ENCODE peak calls at places on chromosomes 2 and 18, in four cellular contexts. U, N, Y and J are unnamed samples. For H3K4me1, the result is how much of the 10 kb centered on the place peaks cover.

GRCh38 chr18:13416208-13416607 is 197.6 kb downstream of the LDLRAD4 start:
- DNase-seq in U (no peak), Y (no peak), N (no peak), J (no peak)

GRCh38 chr2:102050854-102051391 is 59.2 kb downstream of the IL1R2 start:
- DNase-seq in Y (no peak), N (no peak), U (no peak), J (no peak)

GRCh38 chr2:37894601-37895000 is 30.5 kb upstream of the RMDN2 start:
- DNase-seq in U (no peak), Y (no peak), N (no peak), J (no peak)

GRCh38 chr2:28716265-28716865 is 35.3 kb upstream of the PPP1CB start:
- DNase-seq in N (no peak), U (peak), Y (peak), J (peak)

GRCh38 chr2:58466803-58467202 is 225.7 kb upstream of the FANCL start:
- DNase-seq in N (no peak), Y (no peak), U (no peak), J (no peak)

GRCh38 chr2:84493494-84493893 is 22.8 kb upstream of the DNAH6 start:
- DNase-seq in Y (no peak), N (no peak), U (no peak), J (no peak)

GRCh38 chr2:128396500-128396891 is 77.8 kb upstream of the HS6ST1 start:
- DNase-seq in N (no peak), Y (no peak), U (no peak), J (no peak)

GRCh38 chr2:71618327-71619113 is 165.2 kb downstream of the DYSF start:
- DNase-seq in N (peak), U (no peak), Y (no peak), J (no peak)

GRCh38 chr2:124325667-124326425 is 300.8 kb downstream of the CNTNAP5 start:
- DNase-seq in U (no peak), Y (no peak), N (no peak), J (no peak)

GRCh38 chr18:28067346-28067745 is 109.6 kb downstream of the CDH2 start:
- DNase-seq in Y (no peak), U (no peak), N (no peak), J (no peak)

GRCh38 chr2:23436346-23437099 is 51.5 kb downstream of the KLHL29 start:
- DNase-seq in N (peak), Y (no peak), U (no peak), J (no peak)

DNA sequence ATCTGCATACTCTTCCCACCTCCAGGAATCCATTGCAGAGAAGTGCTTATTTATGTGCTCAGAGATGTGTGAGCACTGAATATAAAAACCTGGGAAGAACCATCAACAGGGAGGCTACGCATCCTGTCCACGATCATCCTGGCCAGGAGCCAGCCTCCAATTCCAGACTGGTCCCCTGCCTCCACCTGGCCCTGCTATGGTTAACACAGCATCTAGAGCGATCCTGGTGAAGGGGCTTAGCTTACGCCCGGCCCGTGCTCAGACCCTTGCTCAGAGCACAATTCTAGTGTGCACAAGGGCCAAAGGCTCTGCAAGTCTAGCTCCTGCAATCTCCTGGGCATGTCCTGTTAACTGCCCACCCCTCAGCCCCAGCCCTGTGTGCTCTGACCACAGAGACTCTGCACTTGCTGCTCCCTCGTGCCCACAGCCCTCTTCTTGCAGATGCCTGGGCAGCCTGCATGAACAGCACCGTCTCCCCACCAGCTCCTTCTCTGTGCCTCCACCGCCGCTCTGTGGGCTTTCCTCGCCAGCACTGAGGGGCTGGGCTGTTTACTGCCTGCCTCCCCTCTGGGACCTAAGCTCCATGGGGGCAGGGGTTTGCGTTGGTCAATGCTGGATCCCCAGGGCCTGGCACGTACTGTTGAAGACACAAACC is 6.5 kb downstream of the PER2 start:
- DNase-seq in U (no peak), Y (no peak), N (no peak), J (no peak)
- H3K4me1 ChIP-seq in U (under half), Y (under half), N (under half), J (under half)

GRCh38 chr2:10056439-10056838 is 13.1 kb downstream of the KLF11 start:
- DNase-seq in U (no peak), Y (no peak), N (no peak), J (no peak)

GRCh38 chr2:10059016-10059351 is 15.6 kb downstream of the KLF11 start:
- DNase-seq in U (no peak), Y (no peak), N (no peak), J (no peak)

GRCh38 chr2:10059552-10060335 is 16.4 kb downstream of the KLF11 start:
- DNase-seq in Y (no peak), U (no peak), N (no peak), J (no peak)

GRCh38 chr2:10058251-10059015 is 15.1 kb downstream of the KLF11 start:
- DNase-seq in Y (no peak), N (no peak), U (no peak), J (no peak)

DNA sequence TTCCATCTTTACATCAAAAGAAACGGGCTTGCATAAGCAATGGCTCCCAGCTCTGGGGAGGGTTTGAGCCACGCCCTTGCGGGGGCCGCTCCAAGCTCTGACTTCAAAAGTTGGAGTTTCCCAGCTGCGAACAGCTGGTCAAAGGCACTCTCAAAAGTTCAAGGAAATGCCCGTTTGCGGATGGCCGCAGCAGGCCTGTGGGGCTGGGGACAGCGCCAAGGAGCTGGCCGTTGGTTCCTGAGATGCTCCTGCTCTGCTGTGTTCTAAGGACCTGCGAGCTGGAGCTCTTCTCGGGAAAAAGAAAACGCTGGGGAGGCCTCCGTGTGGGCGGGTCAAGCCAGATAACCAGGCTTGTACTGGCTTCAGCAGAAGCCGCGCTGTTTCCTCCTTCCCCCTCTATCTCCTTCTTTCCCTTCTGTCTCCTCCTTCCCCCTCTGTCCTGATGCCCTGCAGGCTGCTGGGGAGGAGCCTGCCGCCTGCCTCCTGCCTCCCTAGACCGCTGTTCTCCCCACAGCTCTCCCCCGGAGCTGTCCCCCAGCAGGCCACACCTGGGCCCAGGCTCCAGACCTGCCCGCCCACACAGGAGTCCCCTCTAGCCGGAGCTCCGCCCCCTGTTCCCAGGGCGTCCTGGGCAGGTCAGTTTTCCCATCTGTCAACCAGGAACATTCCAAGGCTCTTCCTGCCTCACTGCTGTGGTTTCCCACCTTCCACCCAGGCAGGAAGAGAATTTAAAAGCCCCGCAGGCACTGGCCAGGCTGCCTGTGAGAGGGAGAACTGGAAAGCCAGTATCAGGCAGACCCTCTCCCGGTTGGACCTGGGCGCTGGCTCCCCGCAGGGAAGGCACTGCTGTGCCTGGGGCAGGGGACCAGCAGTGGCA is 14.1 kb downstream of the KLF11 start:
- DNase-seq in U (no peak), N (peak), Y (no peak), J (no peak)
- H3K4me3 ChIP-seq in U (no peak), N (peak), Y (peak), J (peak)

DNA sequence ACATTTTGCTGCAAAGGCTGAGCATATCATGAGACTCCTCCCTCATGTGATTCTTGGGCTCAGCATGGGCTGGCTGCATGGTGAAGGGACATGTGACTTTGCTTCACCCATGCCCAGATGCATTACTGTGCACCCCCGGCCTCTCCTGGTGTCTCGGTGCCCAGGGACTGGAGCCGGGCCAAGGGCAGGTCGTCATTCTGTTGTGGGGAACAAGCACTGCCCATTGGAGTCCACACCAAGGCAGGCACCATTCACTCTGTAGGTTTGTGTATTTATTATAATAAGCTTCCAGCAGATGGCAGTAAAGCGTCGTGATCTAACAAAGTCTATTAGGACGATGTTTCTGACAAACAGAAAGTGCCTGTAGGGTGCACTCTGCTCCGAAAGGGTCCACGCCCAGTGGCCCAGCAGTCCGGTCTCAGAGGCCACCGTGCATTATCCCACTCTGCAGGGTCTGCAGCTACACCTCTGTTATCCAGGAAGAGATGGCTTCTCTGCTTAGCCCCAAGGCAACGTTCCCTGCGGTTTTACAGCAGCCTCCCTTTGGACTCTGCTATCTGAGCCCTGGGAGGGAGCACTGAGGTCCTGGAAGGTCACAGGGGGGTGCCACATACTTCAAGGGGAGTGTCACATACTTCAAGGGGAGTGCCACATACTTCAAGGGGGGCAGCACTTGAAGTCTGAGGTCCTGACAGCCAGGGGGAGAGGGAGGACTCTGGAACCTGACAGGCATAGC is 219.6 kb downstream of the TSN start:
- DNase-seq in Y (peak), N (peak), U (peak), J (peak)
- TF ChIP-seq SIN3A in Y (no peak), N (no peak), U (no peak), J (no peak)

GRCh38 chr18:69557246-69557781 is 156.6 kb downstream of the DOK6 start:
- DNase-seq in Y (no peak), U (no peak), N (no peak), J (no peak)
- H3K4me1 ChIP-seq in Y (under half), U (under half), N (under half), J (under half)

DNA sequence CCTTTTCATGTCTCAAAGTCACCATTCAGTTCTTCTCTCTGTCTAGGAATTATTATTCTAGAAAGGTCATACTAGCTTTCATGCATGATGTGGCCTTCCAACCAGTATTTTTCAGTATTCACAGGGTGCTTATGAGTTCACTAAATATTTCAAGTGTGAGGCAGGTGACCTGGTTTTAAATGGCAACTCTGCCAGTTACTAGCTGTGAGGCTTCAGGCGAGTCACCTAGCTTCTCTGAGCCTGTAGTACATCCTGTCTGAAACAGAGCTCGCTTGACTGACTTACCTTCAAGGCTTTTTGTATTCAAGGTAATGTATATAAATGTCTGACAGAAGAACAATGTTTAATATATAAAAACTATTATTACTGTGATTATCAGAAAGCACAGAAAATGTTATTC is 19.4 kb upstream of the ACVR1 start:
- DNase-seq in N (no peak), Y (no peak), U (no peak), J (no peak)
- H3K4me3 ChIP-seq in N (no peak), Y (no peak), U (no peak), J (no peak)

DNA sequence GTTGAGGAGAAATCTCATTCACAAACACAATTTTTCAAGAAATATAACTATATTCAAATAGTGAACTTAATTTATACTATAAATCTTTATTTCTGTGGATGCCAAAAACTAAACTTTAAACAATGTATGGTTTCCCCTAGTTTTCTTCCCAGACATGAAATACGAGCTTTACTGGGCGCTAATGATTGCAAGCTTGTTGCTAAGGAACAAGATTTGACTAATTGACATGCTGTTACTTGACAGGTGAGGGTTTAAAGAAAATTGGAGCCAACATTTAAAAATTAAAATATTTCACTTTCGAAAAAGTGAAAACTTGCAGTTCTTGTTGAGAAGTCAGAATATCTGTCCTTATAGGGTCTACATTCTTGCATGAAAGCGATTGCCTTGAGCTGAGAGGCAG is 381.0 kb downstream of the MEIS1 start:
- DNase-seq in N (no peak), Y (no peak), U (no peak), J (no peak)
- TF ChIP-seq SIN3A in N (no peak), Y (no peak), U (no peak), J (no peak)

GRCh38 chr2:189152476-189152875 is 27.1 kb downstream of the COL5A2 start:
- DNase-seq in U (no peak), N (no peak), Y (no peak), J (no peak)

GRCh38 chr2:189157939-189158338 is 21.6 kb downstream of the COL5A2 start:
- DNase-seq in N (no peak), U (no peak), Y (no peak), J (no peak)

GRCh38 chr2:189157431-189157830 is 22.1 kb downstream of the COL5A2 start:
- DNase-seq in Y (no peak), U (no peak), N (no peak), J (no peak)

GRCh38 chr2:189153608-189154007 is 26.0 kb downstream of the COL5A2 start:
- DNase-seq in N (no peak), Y (no peak), U (no peak), J (no peak)

DNA sequence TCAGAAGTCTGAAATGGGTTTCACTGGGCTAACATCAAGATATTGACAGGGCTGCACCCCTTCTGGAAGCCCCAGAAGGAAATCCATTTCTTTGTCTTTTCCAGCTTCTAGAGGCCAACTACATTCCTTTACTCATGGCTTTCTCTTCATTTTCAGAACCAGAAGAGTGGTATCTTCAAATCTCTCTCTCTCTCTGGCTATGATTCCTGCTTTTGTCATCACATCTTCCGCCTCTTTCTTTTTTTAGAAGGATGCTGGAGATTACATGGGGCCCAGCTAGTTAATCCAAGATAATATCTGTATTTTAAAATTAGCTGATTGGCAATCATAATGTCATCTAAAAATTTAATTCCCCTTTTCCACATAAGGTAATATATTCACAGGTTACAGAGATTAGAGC is 23.8 kb downstream of the COL5A2 start:
- DNase-seq in N (no peak), U (no peak), Y (no peak), J (no peak)
- H3K4me1 ChIP-seq in N (under half), U (under half), Y (under half), J (half or more)

GRCh38 chr2:9142551-9143263 is 63.9 kb upstream of the ASAP2 start:
- DNase-seq in U (no peak), N (peak), Y (peak), J (peak)

GRCh38 chr2:9141706-9142460 is 64.7 kb upstream of the ASAP2 start:
- DNase-seq in N (no peak), U (no peak), Y (no peak), J (no peak)

GRCh38 chr2:9144047-9144446 is 62.6 kb upstream of the ASAP2 start:
- DNase-seq in N (no peak), Y (no peak), U (no peak), J (no peak)

GRCh38 chr2:9144617-9145016 is 62.0 kb upstream of the ASAP2 start:
- DNase-seq in N (no peak), U (no peak), Y (no peak), J (no peak)

DNA sequence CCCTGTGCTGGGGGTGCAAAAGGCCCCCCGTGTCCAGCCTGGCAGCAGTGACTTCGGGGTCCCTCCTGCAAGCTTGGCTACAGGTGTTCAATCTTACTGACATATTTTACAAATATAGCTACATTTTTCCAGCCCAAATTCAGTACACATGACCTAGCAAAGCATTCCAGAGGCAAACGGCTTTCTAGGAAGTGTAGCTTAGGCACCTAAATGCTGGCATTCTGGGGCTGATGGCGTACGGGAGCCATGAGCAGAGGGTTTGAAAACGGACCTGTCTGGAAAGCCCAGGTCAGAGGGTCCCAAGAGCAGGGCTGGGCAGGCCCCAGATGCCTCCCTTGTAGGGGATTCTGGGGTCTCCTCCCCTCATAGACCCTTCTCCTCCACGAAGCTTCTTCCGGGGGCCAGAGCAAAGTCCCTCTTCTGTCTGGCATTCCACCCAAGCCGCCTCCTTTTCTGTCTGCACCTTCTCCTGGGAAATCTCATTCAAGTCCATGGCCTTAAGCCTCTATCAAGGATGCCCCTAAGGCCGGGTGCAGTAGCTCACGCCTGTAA is 63.3 kb upstream of the ASAP2 start:
- DNase-seq in U (no peak), Y (no peak), N (no peak), J (no peak)
- H3K4me3 ChIP-seq in U (no peak), Y (peak), N (peak), J (peak)

DNA sequence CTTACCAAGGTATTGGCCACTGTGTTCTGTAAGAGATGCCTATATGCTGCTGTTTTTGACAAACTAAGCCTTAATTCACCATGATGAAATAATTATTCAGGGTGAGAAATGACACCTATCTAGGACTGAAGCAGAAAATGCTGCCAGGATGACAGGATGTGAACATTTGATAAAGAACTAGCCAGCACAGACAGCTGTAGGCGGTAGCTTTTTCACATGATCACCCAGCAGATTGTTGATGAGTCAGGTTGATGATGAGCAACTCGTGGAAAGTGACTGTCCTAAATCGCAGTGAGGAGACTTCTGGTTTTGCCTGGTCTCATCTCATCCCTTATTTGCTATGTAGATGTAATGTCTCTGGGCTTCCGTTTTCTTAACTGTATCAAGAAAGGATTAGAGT is 144.1 kb downstream of the PRPF40A start:
- DNase-seq in N (no peak), Y (peak), U (peak), J (peak)
- TF ChIP-seq SIN3A in N (no peak), Y (no peak), U (no peak), J (no peak)